ENCODE peak calls at places on chromosome 10, in six cellular contexts. One of them, this sample, is unnamed.
A peak's percentile ranks its signal among the peaks of the same experiment; 100 is the strongest.

GRCh38 chr10:71582506-71582905 is 137.1 kb downstream of the C10orf105 start:
- DNase-seq in right lobe of liver: no peak
- DNase-seq in tibial nerve: no peak
- DNase-seq in IMR-90: no peak
- DNase-seq in K562: peak; percentile 83
- DNase-seq in A549: no peak
- DNase-seq in this sample: no peak

GRCh38 chr10:99854860-99855259 is 72.4 kb downstream of the ABCC2 start:
- DNase-seq in right lobe of liver: no peak
- DNase-seq in tibial nerve: no peak
- DNase-seq in IMR-90: peak; percentile 83
- DNase-seq in K562: no peak
- DNase-seq in A549: peak; percentile 41
- DNase-seq in this sample: no peak

GRCh38 chr10:63738410-63738809 is 217.2 kb downstream of the REEP3 start:
- DNase-seq in right lobe of liver: peak; percentile 62
- DNase-seq in tibial nerve: no peak
- DNase-seq in IMR-90: peak; percentile 59
- DNase-seq in K562: no peak
- DNase-seq in A549: peak; percentile 24
- DNase-seq in this sample: no peak

GRCh38 chr10:21523007-21523406 is 2.5 kb downstream of the SKIDA1 start:
- DNase-seq in right lobe of liver: no peak
- DNase-seq in tibial nerve: no peak
- DNase-seq in IMR-90: no peak
- DNase-seq in K562: no peak
- DNase-seq in A549: no peak
- DNase-seq in this sample: no peak

GRCh38 chr10:123565691-123566660 is 100.2 kb upstream of the GPR26 start:
- DNase-seq in right lobe of liver: no peak
- DNase-seq in tibial nerve: no peak
- DNase-seq in IMR-90: no peak
- DNase-seq in K562: no peak
- DNase-seq in A549: no peak
- DNase-seq in this sample: peak; percentile 25

GRCh38 chr10:98205351-98205750 is 62.6 kb downstream of the LOXL4 start:
- DNase-seq in right lobe of liver: no peak
- DNase-seq in tibial nerve: no peak
- DNase-seq in IMR-90: no peak
- DNase-seq in K562: no peak
- DNase-seq in A549: no peak
- DNase-seq in this sample: no peak

GRCh38 chr10:88915781-88916180 is 35.7 kb downstream of the STAMBPL1 start:
- DNase-seq in right lobe of liver: no peak
- DNase-seq in tibial nerve: no peak
- DNase-seq in IMR-90: no peak
- DNase-seq in K562: no peak
- DNase-seq in A549: no peak
- DNase-seq in this sample: no peak

GRCh38 chr10:62614389-62615157 is 189.9 kb upstream of the ADO start:
- DNase-seq in right lobe of liver: no peak
- DNase-seq in tibial nerve: no peak
- DNase-seq in IMR-90: peak; percentile 54
- DNase-seq in K562: no peak
- DNase-seq in A549: no peak
- DNase-seq in this sample: no peak

GRCh38 chr10:5692476-5693358 is 8.1 kb downstream of the TASOR2 start:
- DNase-seq in right lobe of liver: peak; percentile 67
- DNase-seq in tibial nerve: no peak
- DNase-seq in IMR-90: peak; percentile 19
- DNase-seq in K562: peak; percentile 79
- DNase-seq in A549: peak; percentile 18
- DNase-seq in this sample: no peak

GRCh38 chr10:6171891-6172354 is 30.8 kb upstream of the PFKFB3 start:
- DNase-seq in right lobe of liver: no peak
- DNase-seq in tibial nerve: no peak
- DNase-seq in IMR-90: peak; percentile 96
- DNase-seq in K562: no peak
- DNase-seq in A549: no peak
- DNase-seq in this sample: peak; percentile 81

GRCh38 chr10:30765611-30766010 is 136.1 kb upstream of the LYZL2 start:
- DNase-seq in right lobe of liver: no peak
- DNase-seq in tibial nerve: no peak
- DNase-seq in IMR-90: no peak
- DNase-seq in K562: no peak
- DNase-seq in A549: no peak
- DNase-seq in this sample: no peak

GRCh38 chr10:3776796-3777571 is 8.0 kb downstream of the KLF6 start:
- DNase-seq in right lobe of liver: no peak
- DNase-seq in tibial nerve: no peak
- DNase-seq in IMR-90: peak; percentile 94
- DNase-seq in K562: no peak
- DNase-seq in A549: no peak
- DNase-seq in this sample: no peak

GRCh38 chr10:123611876-123612275 is 54.3 kb upstream of the GPR26 start:
- DNase-seq in right lobe of liver: no peak
- DNase-seq in tibial nerve: no peak
- DNase-seq in IMR-90: no peak
- DNase-seq in K562: no peak
- DNase-seq in A549: no peak
- DNase-seq in this sample: peak; percentile 62

GRCh38 chr10:73908853-73909611 is 1.9 kb upstream of the PLAU start:
- DNase-seq in right lobe of liver: no peak
- DNase-seq in tibial nerve: no peak
- DNase-seq in IMR-90: peak; percentile 100
- DNase-seq in K562: peak; percentile 49
- DNase-seq in A549: peak; percentile 81
- DNase-seq in this sample: no peak

GRCh38 chr10:94358480-94358879 is 4.3 kb downstream of the NOC3L start:
- DNase-seq in right lobe of liver: no peak
- DNase-seq in tibial nerve: no peak
- DNase-seq in IMR-90: peak; percentile 96
- DNase-seq in K562: no peak
- DNase-seq in A549: no peak
- DNase-seq in this sample: no peak

GRCh38 chr10:117865945-117866344 is 180.8 kb downstream of the RAB11FIP2 start:
- DNase-seq in right lobe of liver: no peak
- DNase-seq in tibial nerve: no peak
- DNase-seq in IMR-90: no peak
- DNase-seq in K562: no peak
- DNase-seq in A549: no peak
- DNase-seq in this sample: no peak

GRCh38 chr10:96586419-96587254 is at the start of gene TM9SF3:
- DNase-seq in right lobe of liver: peak; percentile 95
- DNase-seq in tibial nerve: peak; percentile 87
- DNase-seq in IMR-90: peak; percentile 83
- DNase-seq in K562: peak; percentile 85
- DNase-seq in A549: peak; percentile 76
- DNase-seq in this sample: peak; percentile 94

GRCh38 chr10:96585726-96586418 is 940 bp downstream of the TM9SF3 start:
- DNase-seq in right lobe of liver: no peak
- DNase-seq in tibial nerve: no peak
- DNase-seq in IMR-90: peak; percentile 7
- DNase-seq in K562: no peak
- DNase-seq in A549: no peak
- DNase-seq in this sample: no peak

GRCh38 chr10:96587255-96588059 is 645 bp upstream of the TM9SF3 start:
- DNase-seq in right lobe of liver: peak; percentile 86
- DNase-seq in tibial nerve: peak; percentile 27
- DNase-seq in IMR-90: peak; percentile 83
- DNase-seq in K562: no peak
- DNase-seq in A549: peak; percentile 34
- DNase-seq in this sample: peak; percentile 90

GRCh38 chr10:96588601-96589419 is 2.0 kb upstream of the TM9SF3 start:
- DNase-seq in right lobe of liver: no peak
- DNase-seq in tibial nerve: no peak
- DNase-seq in IMR-90: peak; percentile 47
- DNase-seq in K562: no peak
- DNase-seq in A549: no peak
- DNase-seq in this sample: no peak

DNA sequence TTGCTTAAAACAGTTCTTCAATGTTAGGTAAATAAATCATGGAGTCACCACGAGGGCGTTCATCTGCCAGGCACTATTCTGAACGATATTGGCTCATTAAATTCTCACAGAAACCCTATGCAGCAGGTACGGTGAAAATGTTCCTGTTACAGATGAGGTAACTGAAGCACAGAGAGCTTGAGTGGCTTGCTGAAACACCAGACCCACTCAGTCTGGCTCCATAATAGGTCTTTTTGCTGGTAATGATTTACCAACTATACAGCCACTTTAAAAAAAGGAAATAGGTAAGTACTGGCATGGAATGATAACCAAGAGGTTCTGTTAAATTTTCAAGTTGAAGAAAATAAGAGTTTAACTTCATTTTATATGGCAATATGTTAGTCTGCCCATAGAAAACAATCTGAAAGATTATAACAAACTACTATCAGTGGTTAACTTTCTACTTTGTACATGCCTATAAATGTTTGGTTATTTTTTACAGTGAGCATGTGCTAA is 1.3 kb upstream of the TM9SF3 start:
- DNase-seq in right lobe of liver: no peak
- DNase-seq in tibial nerve: no peak
- DNase-seq in IMR-90: no peak
- DNase-seq in K562: no peak
- DNase-seq in A549: no peak
- DNase-seq in this sample: no peak
- H3K4me3 ChIP-seq in right lobe of liver: peak overlapping the region; percentile 84
- H3K4me3 ChIP-seq in tibial nerve: peak overlapping the region; percentile 91
- H3K4me3 ChIP-seq in IMR-90: peak overlapping the region; percentile 78
- H3K4me3 ChIP-seq in K562: peak overlapping the region; percentile 82
- H3K4me3 ChIP-seq in A549: peak overlapping the region; percentile 95
- H3K4me3 ChIP-seq in this sample: peak overlapping the region; percentile 84

GRCh38 chr10:26857991-26858706 is 2.6 kb downstream of the ABI1 start:
- DNase-seq in right lobe of liver: no peak
- DNase-seq in tibial nerve: no peak
- DNase-seq in IMR-90: peak; percentile 23
- DNase-seq in K562: no peak
- DNase-seq in A549: no peak
- DNase-seq in this sample: no peak
- H3K27ac ChIP-seq in right lobe of liver: no peak overlapping the region
- H3K27ac ChIP-seq in tibial nerve: no peak overlapping the region
- H3K27ac ChIP-seq in IMR-90: no peak overlapping the region
- H3K27ac ChIP-seq in K562: peak overlapping the region; percentile 94
- H3K27ac ChIP-seq in A549: no peak overlapping the region
- H3K27ac ChIP-seq in this sample: peak overlapping the region; percentile 98

GRCh38 chr10:12348341-12348869 is 942 bp upstream of the CAMK1D start:
- DNase-seq in right lobe of liver: peak; percentile 84
- DNase-seq in tibial nerve: no peak
- DNase-seq in IMR-90: no peak
- DNase-seq in K562: no peak
- DNase-seq in A549: no peak
- DNase-seq in this sample: no peak

GRCh38 chr10:12350925-12351324 is 1.6 kb downstream of the CAMK1D start:
- DNase-seq in right lobe of liver: no peak
- DNase-seq in tibial nerve: no peak
- DNase-seq in IMR-90: no peak
- DNase-seq in K562: no peak
- DNase-seq in A549: no peak
- DNase-seq in this sample: no peak

GRCh38 chr10:12350167-12350872 is 973 bp downstream of the CAMK1D start:
- DNase-seq in right lobe of liver: peak; percentile 57
- DNase-seq in tibial nerve: no peak
- DNase-seq in IMR-90: peak; percentile 45
- DNase-seq in K562: no peak
- DNase-seq in A549: peak; percentile 51
- DNase-seq in this sample: peak; percentile 71

GRCh38 chr10:12349628-12350166 is 350 bp downstream of the CAMK1D start:
- DNase-seq in right lobe of liver: no peak
- DNase-seq in tibial nerve: no peak
- DNase-seq in IMR-90: no peak
- DNase-seq in K562: no peak
- DNase-seq in A549: no peak
- DNase-seq in this sample: no peak

DNA sequence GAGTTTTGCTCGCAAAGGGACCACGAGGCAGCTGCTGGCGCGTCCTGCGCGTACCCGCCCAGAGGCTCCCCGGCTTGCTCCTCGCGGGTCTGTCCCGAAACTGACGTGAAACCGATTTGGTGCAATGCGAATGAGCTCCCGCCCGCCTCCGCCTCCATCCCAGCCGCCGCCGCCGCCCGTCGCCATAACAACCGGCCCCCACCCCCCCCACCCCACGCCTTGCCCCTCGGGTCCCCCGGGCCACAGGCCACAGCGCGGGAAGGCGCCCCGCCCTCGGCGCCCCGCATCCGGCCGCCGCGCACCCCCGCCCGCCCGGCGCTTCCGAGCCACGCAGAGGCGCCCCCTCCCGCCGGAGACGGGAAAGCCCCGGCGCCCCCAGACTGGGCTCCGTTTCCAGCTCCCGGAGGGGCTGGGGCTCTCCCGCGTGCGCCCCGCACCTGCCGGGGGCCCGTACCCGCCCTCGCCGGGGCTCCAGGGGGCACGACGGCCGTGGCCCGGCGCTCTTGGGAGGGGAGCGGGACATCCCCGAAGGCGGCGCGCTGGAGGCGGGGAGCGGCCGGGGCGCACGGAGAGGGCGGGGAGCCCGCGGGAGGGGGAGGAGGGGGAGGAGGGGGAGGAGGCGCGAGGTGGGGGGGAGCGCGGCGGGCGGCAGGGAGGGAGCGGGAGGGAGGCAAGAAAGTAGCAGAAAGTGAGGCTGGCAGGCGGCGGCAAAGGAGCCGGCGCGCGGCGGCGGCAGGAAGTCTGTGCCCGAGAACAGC is at the start of gene CAMK1D:
- DNase-seq in right lobe of liver: peak; percentile 83
- DNase-seq in tibial nerve: peak; percentile 49
- DNase-seq in IMR-90: peak; percentile 66
- DNase-seq in K562: peak; percentile 87
- DNase-seq in A549: peak; percentile 60
- DNase-seq in this sample: peak; percentile 89
- TF ChIP-seq POLR2A in right lobe of liver: no peak
- TF ChIP-seq POLR2A in tibial nerve: no peak
- TF ChIP-seq POLR2A in IMR-90: peak; percentile 60
- TF ChIP-seq POLR2A in K562: no peak
- TF ChIP-seq POLR2A in A549: peak; percentile 28
- TF ChIP-seq POLR2A in this sample: peak; percentile 36

DNA sequence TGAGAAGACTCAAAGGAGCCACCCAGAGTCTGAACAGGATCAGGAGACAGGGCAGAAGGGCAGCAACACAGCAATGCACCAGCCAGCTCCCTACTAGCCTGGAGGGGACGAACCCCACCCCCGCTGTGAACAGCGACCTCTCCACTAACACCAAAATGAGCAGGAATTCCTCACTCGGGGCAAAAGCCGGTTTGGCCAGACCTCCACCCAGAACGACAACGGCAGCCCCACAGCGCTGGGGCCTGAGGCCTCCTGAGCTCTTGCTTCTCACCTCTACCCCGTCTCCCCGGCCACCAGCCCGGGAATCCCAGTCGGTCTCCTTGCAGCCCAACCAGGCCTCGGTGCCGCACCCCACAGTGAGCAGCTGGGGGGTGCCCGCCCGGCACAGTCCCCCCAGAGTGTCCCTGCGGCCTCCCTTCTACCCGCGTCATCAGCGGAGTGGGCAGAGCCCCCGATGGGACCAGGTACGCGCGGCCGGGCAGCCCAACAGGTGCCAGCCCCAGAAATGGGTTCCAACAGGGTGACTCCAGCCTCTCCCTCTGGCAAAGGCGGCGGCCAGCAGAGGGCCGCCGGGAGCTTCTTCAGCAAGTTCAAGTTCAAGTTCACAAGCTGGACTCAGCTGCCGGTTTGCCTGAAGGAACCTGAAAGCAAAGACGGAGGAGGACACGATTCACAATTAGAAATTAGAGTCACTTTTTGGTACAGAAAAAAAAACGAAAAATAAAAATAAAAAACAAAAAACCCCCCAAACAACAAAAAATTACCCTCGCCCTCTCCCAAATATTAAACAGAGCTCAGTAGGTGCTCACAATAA is 129.0 kb downstream of the MARCHF5 start:
- DNase-seq in right lobe of liver: peak; percentile 53
- DNase-seq in tibial nerve: peak; percentile 33
- DNase-seq in IMR-90: peak; percentile 31
- DNase-seq in K562: no peak
- DNase-seq in A549: no peak
- DNase-seq in this sample: peak; percentile 83
- H3K4me3 ChIP-seq in right lobe of liver: peak overlapping the region; percentile 24
- H3K4me3 ChIP-seq in tibial nerve: peak overlapping the region; percentile 46
- H3K4me3 ChIP-seq in IMR-90: no peak overlapping the region
- H3K4me3 ChIP-seq in K562: no peak overlapping the region
- H3K4me3 ChIP-seq in A549: no peak overlapping the region
- H3K4me3 ChIP-seq in this sample: peak overlapping the region; percentile 39

This sample was measured in suprapubic skin.